ENCODE peak calls at places on chromosomes 2 and 18, in seven cellular contexts. C is CD8-positive, alpha-beta memory T cell; Z is NCI-H1092; U is omental fat pad; L is T-cell; Y is lung microvascular endothelial cell; I is choroid plexus epithelial cell. F is an unnamed sample.

GRCh38 chr2:67322361-67323001 is 74.7 kb upstream of the ETAA1 start:
- DNase-seq in C (no peak), Z (no peak), U (no peak), L (no peak), Y (peak), I (peak), F (no peak)

GRCh38 chr2:165435611-165436010 is 33.9 kb upstream of the CSRNP3 start:
- DNase-seq in C (no peak), Z (no peak), U (no peak), L (no peak), Y (no peak), I (no peak), F (no peak)

GRCh38 chr18:2223859-2224258 is 347.4 kb downstream of the METTL4 start:
- DNase-seq in C (no peak), Z (no peak), U (no peak), L (no peak), Y (peak), I (peak), F (no peak)

GRCh38 chr18:10912790-10913560 is 236.4 kb downstream of the PIEZO2 start:
- DNase-seq in C (no peak), Z (no peak), U (no peak), L (no peak), Y (peak), I (peak), F (no peak)

GRCh38 chr2:232951891-232952290 is 61.2 kb downstream of the NGEF start:
- DNase-seq in C (no peak), Z (no peak), U (no peak), L (no peak), Y (no peak), I (no peak), F (no peak)

GRCh38 chr2:159904127-159904564 is 106.1 kb upstream of the CD302 start:
- DNase-seq in C (peak), Z (no peak), U (no peak), L (peak), Y (no peak), I (no peak), F (peak)

GRCh38 chr2:239749272-239749873 is 275.8 kb downstream of the NDUFA10 start:
- DNase-seq in C (no peak), Z (no peak), U (no peak), L (no peak), Y (no peak), I (no peak), F (no peak)

GRCh38 chr2:28564346-28564745 is 68.5 kb downstream of the PLB1 start:
- DNase-seq in C (no peak), Z (no peak), U (no peak), L (no peak), Y (no peak), I (no peak), F (no peak)

GRCh38 chr18:7568426-7568825 is 1.3 kb downstream of the PTPRM start:
- DNase-seq in C (no peak), Z (no peak), U (peak), L (no peak), Y (peak), I (peak), F (no peak)